ENCODE peak calls at places on chromosomes 3 and 15, in four cellular contexts. E, N, O and M are unnamed samples.

GRCh38 chr3:15347737-15348110 is 15.3 kb upstream of the SH3BP5 start:
- DNase-seq in E (no peak), N (no peak), O (no peak), M (no peak)

GRCh38 chr15:93719941-93720351 is 511.4 kb upstream of the MCTP2 start:
- DNase-seq in E (peak), N (no peak), O (no peak), M (no peak)

GRCh38 chr3:99666201-99666600 is 27.8 kb downstream of the COL8A1 start:
- DNase-seq in E (peak), N (no peak), O (no peak), M (no peak)

GRCh38 chr3:140128217-140129137 is 193.5 kb downstream of the CLSTN2 start:
- DNase-seq in E (peak), N (no peak), O (no peak), M (no peak)

GRCh38 chr15:29312387-29312786 is 42.8 kb upstream of the NSMCE3 start:
- DNase-seq in E (peak), N (no peak), O (peak), M (no peak)

GRCh38 chr3:61983479-61983878 is 389.9 kb downstream of the FEZF2 start:
- DNase-seq in E (no peak), N (no peak), O (no peak), M (no peak)

GRCh38 chr15:48565560-48566482 is 79.7 kb downstream of the FBN1 start:
- DNase-seq in E (peak), N (peak), O (peak), M (no peak)

GRCh38 chr3:16425398-16426057 is 88.0 kb downstream of the RFTN1 start:
- DNase-seq in E (no peak), N (no peak), O (no peak), M (no peak)

GRCh38 chr15:68334661-68335124 is 57.1 kb downstream of the FEM1B start:
- DNase-seq in E (peak), N (no peak), O (peak), M (no peak)

GRCh38 chr3:10816019-10816862 is at the start of gene SLC6A11:
- DNase-seq in E (peak), N (no peak), O (no peak), M (no peak)
- TF ChIP-seq EZH2 in E (no peak), N (no peak), O (no peak), M (no peak)

DNA sequence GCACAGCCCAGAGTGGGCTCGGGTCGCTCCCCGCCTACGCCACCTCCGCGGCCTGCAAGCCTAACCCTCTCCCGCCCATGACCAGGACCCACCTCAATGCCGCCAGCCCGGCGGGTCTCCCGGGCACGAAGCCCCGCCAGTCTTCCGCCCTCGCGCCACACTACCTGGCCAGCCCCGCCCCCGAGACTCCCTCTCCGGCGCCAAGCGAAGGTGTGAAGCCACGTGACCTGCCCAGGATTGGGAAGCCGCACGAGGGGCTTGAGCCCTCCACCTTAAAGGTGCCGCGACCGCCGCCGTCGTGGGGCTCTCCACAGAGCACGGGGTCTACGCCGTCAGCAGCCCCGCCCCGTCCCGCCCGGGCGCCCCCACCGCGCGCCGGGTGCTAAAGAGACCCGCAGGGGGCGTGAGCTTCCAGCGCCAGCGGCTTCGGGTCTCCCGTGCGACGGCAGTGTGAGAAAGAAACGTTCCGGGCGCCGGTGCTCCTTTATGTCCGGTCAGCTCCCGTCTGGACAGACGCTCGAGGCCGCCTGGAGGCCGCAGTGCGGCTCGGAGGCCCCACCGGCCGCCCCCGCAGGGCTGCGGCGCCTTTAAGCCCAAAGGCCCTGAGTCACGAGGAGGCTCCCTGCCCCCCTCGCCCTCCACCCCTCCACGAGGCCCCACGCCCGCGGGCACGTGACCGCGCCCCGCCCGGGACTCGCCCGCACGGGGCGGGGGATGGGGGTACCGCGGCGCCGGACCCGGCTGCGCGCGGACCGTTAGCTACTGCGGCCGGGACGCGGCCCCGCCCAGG is at the start of gene CPEB1:
- DNase-seq in E (peak), N (no peak), O (peak), M (no peak)
- TF ChIP-seq EZH2 in E (no peak), N (no peak), O (no peak), M (no peak)

DNA sequence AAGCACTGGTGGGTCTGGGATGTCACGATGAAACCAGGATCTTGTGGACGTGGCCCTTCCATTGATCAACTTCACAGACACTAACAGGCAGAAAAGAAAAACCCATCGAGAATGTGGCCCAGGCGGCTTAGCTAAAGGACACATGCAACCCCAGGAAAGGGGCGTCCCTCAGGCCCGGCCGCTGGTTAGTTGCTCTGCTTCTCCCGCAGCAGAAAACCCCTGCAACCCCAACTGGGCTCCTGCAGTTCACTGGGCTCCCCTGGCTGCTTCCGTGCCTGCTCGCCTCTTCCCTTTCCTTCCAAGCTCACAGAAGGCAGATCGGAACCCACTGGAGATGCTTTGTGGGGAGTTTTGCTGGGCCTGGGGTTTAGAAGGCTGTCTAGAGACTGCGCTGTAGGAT is 1.1 kb downstream of the GASK1A start:
- DNase-seq in E (peak), N (no peak), O (no peak), M (no peak)
- TF ChIP-seq EZH2 in E (no peak), N (no peak), O (no peak), M (no peak)

GRCh38 chr3:158360756-158361448 is 210.1 kb upstream of the MLF1 start:
- DNase-seq in E (no peak), N (no peak), O (no peak), M (no peak)

GRCh38 chr3:158352551-158352950 is 218.4 kb upstream of the MLF1 start:
- DNase-seq in E (no peak), N (no peak), O (peak), M (no peak)

GRCh38 chr3:158350971-158351370 is 220.0 kb upstream of the MLF1 start:
- DNase-seq in E (no peak), N (no peak), O (no peak), M (no peak)

GRCh38 chr3:158354713-158355112 is 216.3 kb upstream of the MLF1 start:
- DNase-seq in E (no peak), N (no peak), O (no peak), M (no peak)

GRCh38 chr3:158355623-158356588 is 215.1 kb upstream of the MLF1 start:
- DNase-seq in E (no peak), N (no peak), O (no peak), M (no peak)
- TF ChIP-seq EZH2 in E (no peak), N (no peak), O (no peak), M (no peak)